ENCODE peak calls at places on chromosomes 1 and 21, in seven cellular contexts. S is GM12892, Z is K562, P is SK-N-SH, H is GM12878, U is H1, I is HepG2. L is an unnamed sample.

GRCh38 chr1:150561830-150562367 is 12.7 kb downstream of the ADAMTSL4 start:
- DNase-seq in S (peak), Z (peak), P (peak), H (no peak), U (peak), I (peak), L (no peak)

GRCh38 chr21:30243691-30244090 is 27.8 kb upstream of the CLDN8 start:
- DNase-seq in S (no peak), Z (no peak), P (no peak), H (no peak), U (no peak), I (no peak), L (no peak)

GRCh38 chr1:216485042-216485441 is 61.8 kb upstream of the USH2A start:
- DNase-seq in S (no peak), Z (no peak), P (no peak), H (no peak), U (no peak), I (no peak), L (no peak)

GRCh38 chr1:41617336-41617735 is 132.9 kb upstream of the EDN2 start:
- DNase-seq in S (no peak), Z (no peak), P (no peak), H (no peak), U (peak), I (no peak), L (no peak)

GRCh38 chr1:156143765-156144489 is 9.5 kb upstream of the SEMA4A start:
- DNase-seq in S (no peak), Z (no peak), P (no peak), H (no peak), U (no peak), I (no peak), L (no peak)

GRCh38 chr1:10252508-10252907 is 42.1 kb downstream of the KIF1B start:
- DNase-seq in S (no peak), Z (no peak), P (no peak), H (no peak), U (no peak), I (peak), L (no peak)

GRCh38 chr1:26021647-26022403 is at the start of gene EXTL1:
- DNase-seq in S (no peak), Z (no peak), P (peak), H (no peak), U (peak), I (no peak), L (no peak)

GRCh38 chr1:87084247-87084836 is 169.9 kb downstream of the HS2ST1 start:
- DNase-seq in S (no peak), Z (peak), P (peak), H (no peak), U (no peak), I (peak), L (no peak)

GRCh38 chr1:228464487-228464983 is 22.6 kb upstream of the RNF187 start:
- DNase-seq in S (peak), Z (no peak), P (peak), H (no peak), U (peak), I (no peak), L (peak)

GRCh38 chr1:29684141-29684540 is 447.8 kb downstream of the PTPRU start:
- DNase-seq in S (no peak), Z (no peak), P (no peak), H (no peak), U (no peak), I (no peak), L (no peak)

GRCh38 chr1:154751690-154752089 is 118.4 kb downstream of the KCNN3 start:
- DNase-seq in S (no peak), Z (no peak), P (no peak), H (no peak), U (no peak), I (no peak), L (no peak)

GRCh38 chr1:31295874-31296485 is 608 bp downstream of the SNRNP40 start:
- DNase-seq in S (no peak), Z (peak), P (no peak), H (no peak), U (no peak), I (no peak), L (no peak)

GRCh38 chr1:94247146-94248094 is 10.0 kb upstream of the ARHGAP29 start:
- DNase-seq in S (peak), Z (peak), P (peak), H (no peak), U (peak), I (peak), L (peak)

GRCh38 chr1:87392241-87393192 is 63.8 kb downstream of the LMO4 start:
- DNase-seq in S (no peak), Z (no peak), P (no peak), H (no peak), U (no peak), I (no peak), L (no peak)

GRCh38 chr1:86774305-86775304 is 70.2 kb downstream of the SH3GLB1 start:
- DNase-seq in S (no peak), Z (peak), P (no peak), H (peak), U (no peak), I (peak), L (no peak)

GRCh38 chr1:115893545-115893944 is 52.6 kb upstream of the NHLH2 start:
- DNase-seq in S (no peak), Z (no peak), P (no peak), H (no peak), U (no peak), I (no peak), L (no peak)

GRCh38 chr21:45309069-45309521 is 21.4 kb upstream of the POFUT2 start:
- DNase-seq in S (no peak), Z (peak), P (peak), H (no peak), U (peak), I (peak), L (no peak)

GRCh38 chr1:110068646-110069301 is 1.7 kb downstream of the ALX3 start:
- DNase-seq in S (no peak), Z (no peak), P (no peak), H (no peak), U (peak), I (no peak), L (peak)

GRCh38 chr1:231776006-231776707 is 149.6 kb downstream of the DISC1 start:
- DNase-seq in S (no peak), Z (no peak), P (no peak), H (no peak), U (no peak), I (no peak), L (no peak)

GRCh38 chr1:1683104-1683905 is 9.3 kb downstream of the SLC35E2B start:
- DNase-seq in S (no peak), Z (no peak), P (peak), H (no peak), U (no peak), I (no peak), L (peak)

GRCh38 chr1:54885863-54886723 is 902 bp downstream of the DHCR24 start:
- DNase-seq in S (no peak), Z (peak), P (peak), H (no peak), U (peak), I (peak), L (no peak)

GRCh38 chr1:54680387-54680786 is 35.3 kb upstream of the TTC4 start:
- DNase-seq in S (no peak), Z (no peak), P (no peak), H (no peak), U (no peak), I (no peak), L (no peak)

GRCh38 chr21:38367646-38368045 is 110.9 kb downstream of the KCNJ15 start:
- DNase-seq in S (no peak), Z (no peak), P (no peak), H (no peak), U (no peak), I (no peak), L (no peak)

GRCh38 chr1:226890331-226891108 is 20.1 kb downstream of the PSEN2 start:
- DNase-seq in S (no peak), Z (no peak), P (no peak), H (no peak), U (no peak), I (no peak), L (no peak)

GRCh38 chr1:101105877-101106276 is 80.3 kb upstream of the DPH5 start:
- DNase-seq in S (no peak), Z (no peak), P (no peak), H (no peak), U (no peak), I (no peak), L (no peak)

GRCh38 chr1:67555487-67556296 is 125.5 kb upstream of the SERBP1 start:
- DNase-seq in S (no peak), Z (no peak), P (no peak), H (no peak), U (no peak), I (no peak), L (no peak)

GRCh38 chr1:150582371-150582770 is 3.0 kb upstream of the MCL1 start:
- DNase-seq in S (no peak), Z (no peak), P (no peak), H (no peak), U (no peak), I (no peak), L (no peak)

GRCh38 chr21:17488620-17489019 is 24.2 kb upstream of the CXADR start:
- DNase-seq in S (no peak), Z (no peak), P (no peak), H (no peak), U (no peak), I (no peak), L (no peak)

GRCh38 chr1:174954686-174955669 is 44.8 kb upstream of the CACYBP start:
- DNase-seq in S (no peak), Z (no peak), P (no peak), H (no peak), U (no peak), I (no peak), L (no peak)

GRCh38 chr1:208533746-208534603 is 289.8 kb upstream of the PLXNA2 start:
- DNase-seq in S (no peak), Z (no peak), P (peak), H (no peak), U (peak), I (no peak), L (no peak)

GRCh38 chr1:165954940-165955339 is 127.5 kb downstream of the UCK2 start:
- DNase-seq in S (no peak), Z (no peak), P (no peak), H (no peak), U (no peak), I (no peak), L (no peak)

GRCh38 chr1:153849487-153850185 is 73.1 kb downstream of the GATAD2B start:
- DNase-seq in S (no peak), Z (no peak), P (no peak), H (peak), U (no peak), I (no peak), L (no peak)

GRCh38 chr1:200949626-200950025 is 54.9 kb downstream of the INAVA start:
- DNase-seq in S (no peak), Z (no peak), P (no peak), H (no peak), U (no peak), I (no peak), L (no peak)

GRCh38 chr1:19044471-19044870 is 88.0 kb upstream of the IFFO2 start:
- DNase-seq in S (no peak), Z (no peak), P (peak), H (no peak), U (no peak), I (no peak), L (no peak)
- TF ChIP-seq TAF1 in S (no peak), Z (no peak), P (no peak), H (no peak), U (no peak), I (no peak), L (no peak)

GRCh38 chr1:81547912-81548303 is 252.8 kb upstream of the ADGRL2 start:
- DNase-seq in S (no peak), Z (no peak), P (no peak), H (peak), U (no peak), I (no peak), L (no peak)

GRCh38 chr1:81548918-81549587 is 251.7 kb upstream of the ADGRL2 start:
- DNase-seq in S (no peak), Z (no peak), P (no peak), H (peak), U (no peak), I (no peak), L (no peak)

GRCh38 chr1:81550753-81551152 is 250.0 kb upstream of the ADGRL2 start:
- DNase-seq in S (no peak), Z (no peak), P (no peak), H (no peak), U (no peak), I (no peak), L (no peak)

GRCh38 chr1:81547261-81547911 is 253.3 kb upstream of the ADGRL2 start:
- DNase-seq in S (no peak), Z (no peak), P (no peak), H (no peak), U (no peak), I (no peak), L (no peak)

GRCh38 chr1:81549588-81550127 is 251.1 kb upstream of the ADGRL2 start:
- DNase-seq in S (no peak), Z (no peak), P (peak), H (peak), U (no peak), I (peak), L (no peak)
- TF ChIP-seq TAF1 in S (no peak), Z (no peak), P (no peak), H (no peak), U (no peak), I (no peak), L (no peak)

GRCh38 chr1:99662581-99663208 is 16.8 kb downstream of the PALMD start:
- DNase-seq in S (no peak), Z (no peak), P (no peak), H (no peak), U (no peak), I (no peak), L (no peak)
- TF ChIP-seq TAF1 in S (no peak), Z (no peak), P (no peak), H (no peak), U (no peak), I (no peak), L (no peak)

DNA sequence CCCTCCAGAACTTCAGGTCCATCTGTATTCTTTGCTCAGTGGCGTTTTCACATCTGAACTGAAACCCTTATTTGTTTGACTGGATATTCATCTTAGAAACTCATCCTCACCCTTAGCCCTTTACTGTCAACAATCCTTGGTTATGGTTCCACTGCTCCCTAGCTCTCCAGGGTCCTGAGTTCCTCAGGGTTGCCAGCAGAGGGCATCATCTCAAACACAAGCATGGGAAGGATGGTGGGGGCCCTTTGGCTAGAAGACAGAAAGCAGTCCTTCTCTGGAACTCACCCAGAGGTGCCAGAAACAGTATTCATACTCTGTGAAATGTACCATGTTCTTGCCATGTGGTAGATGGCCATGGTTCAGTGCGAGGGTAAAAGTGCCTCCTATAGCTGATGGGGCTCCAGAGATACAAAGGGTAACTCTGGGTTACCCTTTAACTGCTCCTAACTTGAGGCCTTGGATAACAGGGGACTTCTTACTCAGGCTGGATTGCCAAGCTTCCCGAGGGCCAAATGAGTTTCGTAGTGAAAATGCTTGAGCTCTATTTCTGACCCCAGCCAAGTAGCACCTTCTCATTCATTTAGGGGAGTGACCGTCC is 11.3 kb downstream of the NCSTN start:
- DNase-seq in S (no peak), Z (peak), P (peak), H (no peak), U (no peak), I (peak), L (no peak)
- TF ChIP-seq TAF1 in S (no peak), Z (no peak), P (no peak), H (no peak), U (no peak), I (no peak), L (no peak)

GRCh38 chr1:118918230-118918939 is 69.8 kb downstream of the TBX15 start:
- DNase-seq in S (no peak), Z (no peak), P (no peak), H (peak), U (no peak), I (peak), L (no peak)
- TF ChIP-seq TAF1 in S (no peak), Z (no peak), P (no peak), H (no peak), U (no peak), I (no peak), L (no peak)

GRCh38 chr1:85406081-85406480 is 58.9 kb downstream of the DDAH1 start:
- DNase-seq in S (no peak), Z (no peak), P (no peak), H (no peak), U (no peak), I (no peak), L (no peak)
- TF ChIP-seq TAF1 in S (no peak), Z (no peak), P (no peak), H (no peak), U (no peak), I (no peak), L (no peak)

GRCh38 chr1:193306430-193306829 is 120.0 kb upstream of the B3GALT2 start:
- DNase-seq in S (no peak), Z (no peak), P (no peak), H (no peak), U (no peak), I (no peak), L (no peak)
- TF ChIP-seq TAF1 in S (no peak), Z (no peak), P (no peak), H (no peak), U (no peak), I (no peak), L (no peak)

GRCh38 chr21:42746593-42747266 is 93.3 kb downstream of the PDE9A start:
- DNase-seq in S (no peak), Z (no peak), P (no peak), H (no peak), U (no peak), I (no peak), L (no peak)
- TF ChIP-seq TAF1 in S (no peak), Z (no peak), P (no peak), H (no peak), U (no peak), I (no peak), L (no peak)

DNA sequence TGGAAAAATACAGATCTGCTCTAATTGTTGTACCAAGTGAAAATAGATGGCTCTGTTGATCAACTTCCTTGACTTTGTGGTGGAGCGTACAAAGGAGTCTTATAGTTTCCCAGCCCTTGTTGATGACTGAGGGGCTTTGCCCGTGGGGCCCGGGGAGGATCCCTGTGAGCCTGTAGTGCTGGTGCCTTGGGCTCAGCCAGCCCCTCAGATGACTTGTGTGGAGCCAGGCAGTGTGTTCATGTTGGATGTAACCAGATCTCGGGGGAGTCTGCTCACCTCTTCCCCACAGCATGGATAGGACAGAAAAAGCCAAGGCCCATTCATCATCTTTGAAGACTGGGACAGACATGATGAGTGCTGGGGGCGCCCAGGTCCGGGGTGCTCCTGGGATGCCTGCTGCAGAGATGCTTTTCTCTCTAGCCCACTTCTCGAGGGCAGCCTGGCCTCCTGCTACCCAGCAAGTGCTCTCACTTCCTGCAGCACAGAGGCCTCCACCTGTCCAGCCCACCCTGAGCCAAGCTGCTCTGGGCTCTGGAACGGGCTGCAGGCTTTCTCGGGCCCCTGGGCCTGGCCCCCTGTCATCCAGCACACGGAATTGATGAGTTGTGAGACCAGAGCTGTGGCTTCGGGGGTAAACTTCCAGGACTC is 469.6 kb upstream of the VAMP3 start:
- DNase-seq in S (no peak), Z (no peak), P (no peak), H (no peak), U (peak), I (no peak), L (no peak)
- TF ChIP-seq TAF1 in S (no peak), Z (no peak), P (no peak), H (no peak), U (no peak), I (no peak), L (no peak)

GRCh38 chr21:35994605-35995004 is 65.7 kb downstream of the SETD4 start:
- DNase-seq in S (no peak), Z (peak), P (no peak), H (no peak), U (no peak), I (no peak), L (no peak)

GRCh38 chr21:35991131-35991530 is 69.2 kb downstream of the SETD4 start:
- DNase-seq in S (no peak), Z (no peak), P (no peak), H (no peak), U (no peak), I (peak), L (no peak)

GRCh38 chr21:35993875-35994490 is 66.3 kb downstream of the SETD4 start:
- DNase-seq in S (no peak), Z (no peak), P (no peak), H (no peak), U (no peak), I (no peak), L (no peak)

GRCh38 chr21:35996217-35996616 is 64.1 kb downstream of the SETD4 start:
- DNase-seq in S (no peak), Z (no peak), P (no peak), H (no peak), U (no peak), I (no peak), L (no peak)

DNA sequence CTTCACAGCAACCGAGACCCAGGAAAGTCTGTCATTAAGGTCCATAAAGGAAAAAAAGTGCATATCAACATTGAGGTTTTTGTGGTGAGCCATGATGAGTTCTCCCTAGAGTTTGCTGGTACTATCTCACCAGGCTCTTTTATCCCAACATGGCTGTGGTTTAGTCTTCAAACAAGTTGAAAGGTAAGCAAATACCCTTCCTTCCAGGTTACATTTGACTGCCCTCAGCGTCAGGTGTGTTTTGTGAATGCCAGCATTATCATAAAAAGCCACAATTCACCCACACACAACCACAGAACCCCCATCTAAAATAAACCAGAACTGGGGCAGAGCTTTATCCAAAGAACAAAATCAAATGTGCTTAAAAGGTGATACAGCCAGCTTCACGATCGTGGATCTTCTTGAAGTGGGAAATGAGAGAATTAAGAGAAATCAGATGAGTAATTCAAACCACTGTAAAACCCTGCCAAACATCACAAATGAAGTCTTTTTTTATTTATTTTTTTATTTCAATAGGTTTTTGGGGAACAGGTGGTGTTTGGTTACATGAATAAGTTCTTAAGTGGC is 64.7 kb downstream of the SETD4 start:
- DNase-seq in S (no peak), Z (no peak), P (no peak), H (no peak), U (no peak), I (peak), L (no peak)
- TF ChIP-seq TAF1 in S (no peak), Z (no peak), P (no peak), H (no peak), U (no peak), I (no peak), L (no peak)